ENCODE peak calls at places on chromosome 12, in five cellular contexts. E, O, N, U and F are unnamed samples.

GRCh38 chr12:27305673-27306504 is 26.7 kb upstream of the BMAL2 start:
- DNase-seq in E (no peak), O (no peak), N (no peak), U (no peak), F (no peak)

GRCh38 chr12:19970116-19970515 is 398.2 kb upstream of the PDE3A start:
- DNase-seq in E (no peak), O (no peak), N (no peak), U (no peak), F (no peak)

GRCh38 chr12:84738481-84738972 is 174.1 kb downstream of the SLC6A15 start:
- DNase-seq in E (no peak), O (no peak), N (no peak), U (no peak), F (no peak)

GRCh38 chr12:115934046-115934445 is 343.4 kb downstream of the MED13L start:
- DNase-seq in E (no peak), O (no peak), N (no peak), U (no peak), F (no peak)

GRCh38 chr12:27162229-27162537 is 79.8 kb upstream of the C12orf71 start:
- DNase-seq in E (no peak), O (no peak), N (no peak), U (no peak), F (no peak)

GRCh38 chr12:50924131-50924438 is 28.3 kb upstream of the HIGD1C start:
- DNase-seq in E (no peak), O (no peak), N (no peak), U (no peak), F (no peak)

GRCh38 chr12:104669851-104670337 is 213.1 kb downstream of the CHST11 start:
- DNase-seq in E (no peak), O (no peak), N (no peak), U (no peak), F (no peak)

GRCh38 chr12:28313631-28314030 is 123.4 kb downstream of the CCDC91 start:
- DNase-seq in E (no peak), O (no peak), N (no peak), U (no peak), F (no peak)

GRCh38 chr12:109232731-109233130 is 76.4 kb downstream of the FOXN4 start:
- DNase-seq in E (peak), O (no peak), N (no peak), U (no peak), F (no peak)

GRCh38 chr12:75684678-75685620 is 173.5 kb upstream of the KRR1 start:
- DNase-seq in E (no peak), O (no peak), N (no peak), U (no peak), F (no peak)

GRCh38 chr12:88299567-88300101 is 157.5 kb downstream of the TMTC3 start:
- DNase-seq in E (no peak), O (no peak), N (no peak), U (no peak), F (no peak)

GRCh38 chr12:104715562-104716182 is 242.4 kb downstream of the SLC41A2 start:
- DNase-seq in E (no peak), O (no peak), N (no peak), U (no peak), F (no peak)

GRCh38 chr12:30754383-30754749 is 385 bp downstream of the CAPRIN2 start:
- DNase-seq in E (no peak), O (no peak), N (no peak), U (peak), F (peak)